ENCODE peak calls at places on chromosomes 7 and 10, in ten cellular contexts. D is stomach, K is mammary epithelial cell, M is fibroblast of lung, A is PC-9, F is mucosa of descending colon, Q is lung, G is left ventricle myocardium inferior, J is heart right ventricle, R is esophagus squamous epithelium. C is an unnamed sample.
A peak's percentile ranks its signal among the peaks of the same experiment; 100 is the strongest.

GRCh38 chr7:26988975-26989374 is 106.8 kb downstream of the HOXA1 start:
- DNase-seq in A (no peak), D (no peak), F (no peak), K (no peak), M (no peak), R (no peak), Q (no peak), J (no peak), G (no peak), C (no peak)

GRCh38 chr10:79021948-79022499 is 46.7 kb upstream of the ZMIZ1 start:
- DNase-seq in J (no peak), K (no peak), R (no peak), G (no peak), A (no peak), Q (no peak), M (no peak), F (no peak), D (no peak), C (no peak)

GRCh38 chr7:18724311-18724710 is 228.8 kb downstream of the HDAC9 start:
- DNase-seq in K (peak; percentile 37), D (no peak), G (no peak), M (peak; percentile 7), A (no peak), F (no peak), R (no peak), Q (no peak), J (no peak), C (no peak)

GRCh38 chr7:128877756-128878120 is 15.1 kb downstream of the ATP6V1F start:
- DNase-seq in J (no peak), F (no peak), Q (no peak), M (no peak), R (no peak), D (no peak), K (no peak), A (no peak), G (no peak), C (no peak)

GRCh38 chr7:158991824-158992621 is 135.7 kb downstream of the DYNC2I1 start:
- DNase-seq in A (no peak), G (no peak), J (no peak), Q (peak; percentile 53), D (no peak), R (no peak), F (no peak), K (no peak), M (no peak), C (no peak)

GRCh38 chr10:97016728-97017473 is 168.9 kb downstream of the SLIT1 start:
- DNase-seq in F (no peak), D (no peak), A (no peak), R (no peak), Q (no peak), M (peak; percentile 27), G (no peak), J (no peak), K (no peak), C (no peak)

GRCh38 chr10:114908896-114909295 is 29.1 kb upstream of the TRUB1 start:
- DNase-seq in F (no peak), A (no peak), M (peak; percentile 35), Q (no peak), R (no peak), J (no peak), G (no peak), K (no peak), D (no peak), C (no peak)

GRCh38 chr10:65294329-65294728 is 1631.5 kb upstream of the LRRTM3 start:
- DNase-seq in A (no peak), G (no peak), Q (no peak), M (peak; percentile 37), F (no peak), J (no peak), K (no peak), R (no peak), D (no peak), C (no peak)

GRCh38 chr7:1365846-1366245 is 93.4 kb downstream of the MICALL2 start:
- DNase-seq in R (no peak), A (no peak), Q (no peak), K (no peak), J (no peak), F (no peak), G (no peak), D (no peak), M (no peak), C (no peak)

GRCh38 chr7:255038-255435 is 34.9 kb upstream of the FOXL3 start:
- DNase-seq in J (no peak), K (no peak), R (no peak), M (no peak), F (no peak), G (no peak), D (no peak), A (no peak), Q (no peak), C (no peak)

DNA sequence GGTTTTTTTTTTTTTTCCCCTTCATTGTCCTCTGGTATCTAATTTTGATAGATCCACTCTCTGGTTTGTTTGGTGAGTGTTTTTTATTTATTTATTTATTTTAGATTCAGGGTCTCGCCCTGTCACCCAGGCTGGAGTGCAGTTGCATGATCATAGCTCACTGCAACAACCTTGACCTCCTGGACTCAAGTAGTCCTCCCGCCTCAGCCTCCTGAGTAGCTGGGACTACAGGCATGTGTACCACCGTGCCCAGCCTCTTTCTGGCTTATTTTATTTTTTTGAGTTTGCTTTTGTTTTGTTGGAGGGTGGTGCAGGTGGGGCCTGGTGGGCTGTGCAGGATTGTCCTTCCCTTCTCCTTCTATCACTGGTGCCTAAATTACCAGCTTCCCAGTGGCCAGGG is 187.2 kb upstream of the SH2B2 start:
- DNase-seq in J (no peak), M (no peak), Q (no peak), R (no peak), A (no peak), K (no peak), G (no peak), F (no peak), D (no peak), C (peak; percentile 14)
- H3K36me3 ChIP-seq in J (no peaks in the 10 kb centered on the region), M (no peaks in the 10 kb centered on the region), Q (peaks cover 9% of the 10 kb centered on the region), R (no peaks in the 10 kb centered on the region), A (no peaks in the 10 kb centered on the region), K (no peaks in the 10 kb centered on the region), G (peaks cover 53% of the 10 kb centered on the region), F (no peaks in the 10 kb centered on the region), D (peaks cover 71% of the 10 kb centered on the region), C (no peaks in the 10 kb centered on the region)

DNA sequence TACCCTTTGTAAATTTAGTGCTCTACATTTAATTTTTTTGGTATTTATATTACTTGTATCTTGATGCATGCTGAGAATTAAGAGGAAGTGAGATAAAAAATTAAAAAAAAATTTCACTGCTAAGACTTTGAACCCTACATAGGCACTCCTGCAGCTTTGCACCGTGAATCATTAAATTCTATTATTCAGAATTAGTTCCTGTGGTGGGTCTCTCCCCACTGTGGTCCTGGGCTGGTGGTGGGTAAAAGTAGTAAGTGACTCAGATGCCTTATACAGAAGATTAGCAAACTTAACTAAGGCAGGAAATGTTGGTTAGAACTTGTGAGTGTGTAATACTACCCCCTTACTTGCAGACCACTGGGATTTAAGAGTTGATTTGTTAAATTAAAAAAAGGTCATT is 72.6 kb downstream of the AP3M1 start:
- DNase-seq in R (no peak), K (no peak), F (no peak), A (no peak), J (no peak), G (no peak), Q (no peak), M (peak; percentile 95), D (no peak), C (no peak)
- H3K36me3 ChIP-seq in R (peaks cover 4% of the 10 kb centered on the region), K (peaks cover 28% of the 10 kb centered on the region), F (no peaks in the 10 kb centered on the region), A (peaks cover 42% of the 10 kb centered on the region), J (no peaks in the 10 kb centered on the region), G (peaks cover 47% of the 10 kb centered on the region), Q (peaks cover 32% of the 10 kb centered on the region), M (peaks cover 15% of the 10 kb centered on the region), D (peaks cover 48% of the 10 kb centered on the region), C (peaks cover 14% of the 10 kb centered on the region)

GRCh38 chr10:48700493-48700892 is 15.8 kb downstream of the WDFY4 start:
- DNase-seq in A (no peak), Q (no peak), G (no peak), F (no peak), M (no peak), D (no peak), K (no peak), R (no peak), J (no peak), C (no peak)
- H3K36me3 ChIP-seq in A (no peaks in the 10 kb centered on the region), Q (no peaks in the 10 kb centered on the region), G (no peaks in the 10 kb centered on the region), F (no peaks in the 10 kb centered on the region), M (no peaks in the 10 kb centered on the region), D (no peaks in the 10 kb centered on the region), K (no peaks in the 10 kb centered on the region), R (no peaks in the 10 kb centered on the region), J (no peaks in the 10 kb centered on the region), C (no peaks in the 10 kb centered on the region)

GRCh38 chr7:50660830-50661175 is 95.6 kb upstream of the DDC start:
- DNase-seq in K (no peak), M (no peak), Q (no peak), D (no peak), R (no peak), J (no peak), F (no peak), G (no peak), A (no peak), C (no peak)
- H3K36me3 ChIP-seq in K (no peaks in the 10 kb centered on the region), M (peaks cover 2% of the 10 kb centered on the region), Q (no peaks in the 10 kb centered on the region), D (peaks cover 56% of the 10 kb centered on the region), R (no peaks in the 10 kb centered on the region), J (no peaks in the 10 kb centered on the region), F (no peaks in the 10 kb centered on the region), G (no peaks in the 10 kb centered on the region), A (peaks cover 14% of the 10 kb centered on the region), C (no peaks in the 10 kb centered on the region)

DNA sequence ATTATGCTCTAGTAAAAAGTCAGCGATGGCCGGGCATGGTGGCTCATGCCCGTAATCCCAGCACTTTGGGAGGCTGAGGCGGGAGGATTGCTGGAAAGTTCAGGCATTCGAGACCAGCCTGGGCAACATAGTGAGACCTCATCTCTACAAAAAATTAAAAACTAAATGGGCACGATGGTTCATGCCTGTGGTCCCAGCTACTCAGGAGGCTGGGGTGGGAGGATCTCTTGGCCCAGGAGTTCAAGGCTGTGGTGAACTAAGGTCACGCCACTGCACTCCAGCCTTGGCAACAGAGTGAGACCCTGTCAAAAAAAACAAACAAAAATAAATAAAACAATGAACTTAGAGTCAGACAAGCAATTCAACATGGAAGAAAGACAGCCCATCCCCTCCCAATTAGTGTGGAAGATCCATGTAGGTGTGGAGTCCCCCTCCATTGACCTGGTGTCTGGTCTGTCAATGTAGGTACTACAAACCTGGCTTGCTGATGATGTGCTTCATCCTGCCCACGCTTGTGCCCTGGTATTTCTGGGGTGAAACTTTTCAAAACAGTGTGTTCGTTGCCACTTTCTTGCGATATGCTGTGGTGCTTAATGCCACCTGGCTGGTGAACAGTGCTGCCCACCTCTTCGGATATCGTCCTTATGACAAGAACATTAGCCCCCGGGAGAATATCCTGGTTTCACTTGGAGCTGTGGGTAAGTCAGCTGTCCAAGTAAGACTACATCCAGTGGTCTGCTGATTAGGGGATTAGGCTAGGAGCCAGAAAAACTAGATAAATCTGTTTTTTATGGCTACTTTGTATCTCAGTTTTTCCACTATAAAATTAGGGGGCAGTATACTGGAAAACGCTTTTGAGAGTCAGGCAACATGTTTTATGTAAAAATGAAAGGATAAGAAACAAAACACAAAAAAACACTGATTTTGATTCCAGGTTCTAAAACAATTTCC is 9.3 kb downstream of the SCD start:
- DNase-seq in A (no peak), J (no peak), K (no peak), R (no peak), F (no peak), D (no peak), G (no peak), Q (no peak), M (no peak), C (no peak)
- H3K36me3 ChIP-seq in A (peaks cover 57% of the 10 kb centered on the region), J (no peaks in the 10 kb centered on the region), K (peaks cover 64% of the 10 kb centered on the region), R (no peaks in the 10 kb centered on the region), F (no peaks in the 10 kb centered on the region), D (peaks cover 55% of the 10 kb centered on the region), G (no peaks in the 10 kb centered on the region), Q (peaks cover 3% of the 10 kb centered on the region), M (peaks cover 32% of the 10 kb centered on the region), C (peaks cover 12% of the 10 kb centered on the region)